ENCODE peak calls at places on chromosomes 4 and X, in four cellular contexts. B is A673, H is SK-N-SH, A is brain microvascular endothelial cell. Q is an unnamed sample.

GRCh38 chr4:113476800-113477199 is 284.7 kb downstream of the CAMK2D start:
- DNase-seq in B (no peak), A (no peak), H (no peak), Q (no peak)

GRCh38 chr4:139223682-139224317 is 46.8 kb upstream of the ELF2 start:
- DNase-seq in A (peak; percentile 59), H (no peak), B (peak; percentile 82), Q (no peak)

GRCh38 chr4:12534684-12535083 is 949.5 kb downstream of the RAB28 start:
- DNase-seq in A (no peak), H (no peak), B (no peak), Q (no peak)

GRCh38 chr4:51932261-51932660 is 87.9 kb downstream of the LRRC66 start:
- DNase-seq in B (no peak), A (peak; percentile 29), H (no peak), Q (peak; percentile 58)

GRCh38 chr4:7658297-7659204 is 223.8 kb upstream of the PSAPL1 start:
- DNase-seq in A (peak; percentile 31), H (no peak), B (no peak), Q (no peak)

GRCh38 chr4:180028682-180029081 is 2214.5 kb upstream of the TENM3 start:
- DNase-seq in H (peak; percentile 1), B (peak; percentile 76), A (no peak), Q (peak; percentile 80)

GRCh38 chr4:156194896-156195295 is 241.2 kb upstream of the CTSO start:
- DNase-seq in B (no peak), A (no peak), H (no peak), Q (no peak)

GRCh38 chr4:13966241-13967195 is 339.0 kb upstream of the BOD1L1 start:
- DNase-seq in A (peak; percentile 87), B (peak; percentile 36), H (no peak), Q (peak; percentile 90)

GRCh38 chr4:81839347-81840042 is 367.8 kb upstream of the RASGEF1B start:
- DNase-seq in A (no peak), H (no peak), B (no peak), Q (no peak)

GRCh38 chr4:4780634-4781287 is 78.7 kb upstream of the MSX1 start:
- DNase-seq in H (peak; percentile 69), B (no peak), A (peak; percentile 63), Q (no peak)

GRCh38 chrX:65679071-65679540 is 11.7 kb downstream of the MSN start:
- DNase-seq in B (no peak), A (no peak), H (no peak), Q (no peak)

GRCh38 chr4:6987566-6987920 is 55.6 kb upstream of the TADA2B start:
- DNase-seq in A (no peak), H (no peak), B (no peak), Q (peak; percentile 43)

GRCh38 chrX:1592128-1592862 is 891 bp downstream of the AKAP17A start:
- DNase-seq in B (no peak), H (peak; percentile 50), A (peak; percentile 11), Q (peak; percentile 10)

GRCh38 chr4:22668301-22668700 is 24.4 kb upstream of the GBA3 start:
- DNase-seq in A (peak; percentile 49), B (no peak), H (no peak), Q (peak; percentile 77)

GRCh38 chr4:152947311-152947710 is 11.2 kb downstream of the FHDC1 start:
- DNase-seq in B (no peak), A (no peak), H (no peak), Q (no peak)

GRCh38 chr4:87012265-87012953 is 77.6 kb downstream of the AFF1 start:
- DNase-seq in A (no peak), H (no peak), B (no peak), Q (no peak)

GRCh38 chr4:184816962-184817361 is 8.8 kb downstream of the ACSL1 start:
- DNase-seq in H (no peak), B (no peak), A (no peak), Q (no peak)

GRCh38 chr4:88672987-88673386 is 24.6 kb downstream of the NAP1L5 start:
- DNase-seq in A (peak; percentile 48), H (peak; percentile 17), B (peak; percentile 46), Q (peak; percentile 64)

GRCh38 chr4:188332265-188332664 is 193.0 kb downstream of the TRIML1 start:
- DNase-seq in B (no peak), A (peak; percentile 10), H (no peak), Q (no peak)

GRCh38 chr4:8340721-8341680 is 71.4 kb downstream of the HTRA3 start:
- DNase-seq in B (no peak), A (no peak), H (no peak), Q (no peak)

GRCh38 chr4:87005690-87006461 is 71.1 kb downstream of the AFF1 start:
- DNase-seq in A (no peak), H (peak; percentile 28), B (no peak), Q (peak; percentile 37)

GRCh38 chr4:77742054-77742453 is 77.1 kb downstream of the CNOT6L start:
- DNase-seq in H (no peak), A (no peak), B (no peak), Q (no peak)

GRCh38 chr4:137909910-137910309 is 332.2 kb downstream of the SLC7A11 start:
- DNase-seq in H (peak; percentile 33), A (no peak), B (peak; percentile 14), Q (peak; percentile 14)

GRCh38 chr4:166169111-166169510 is 296.1 kb downstream of the TLL1 start:
- DNase-seq in B (peak; percentile 67), H (no peak), A (peak; percentile 23), Q (peak; percentile 45)

GRCh38 chrX:46444011-46444410 is 101.2 kb downstream of the ZNF674 start:
- DNase-seq in H (no peak), A (peak; percentile 69), B (no peak), Q (peak; percentile 72)

GRCh38 chr4:64305565-64306254 is 103.5 kb downstream of the TECRL start:
- DNase-seq in B (no peak), H (no peak), A (no peak), Q (no peak)

GRCh38 chrX:17738002-17738713 is 865 bp downstream of the SCML1 start:
- DNase-seq in A (peak; percentile 4), B (peak; percentile 63), H (peak; percentile 30), Q (peak; percentile 19)

GRCh38 chrX:44621088-44621487 is 78.4 kb upstream of the FUNDC1 start:
- DNase-seq in H (no peak), B (no peak), A (no peak), Q (no peak)

GRCh38 chr4:38119663-38120374 is 159.6 kb downstream of the PTTG2 start:
- DNase-seq in H (peak; percentile 48), B (no peak), A (peak; percentile 82), Q (peak; percentile 62)

GRCh38 chr4:41550308-41550707 is 12.4 kb downstream of the LIMCH1 start:
- DNase-seq in H (no peak), B (no peak), A (no peak), Q (no peak)

GRCh38 chr4:88779431-88779830 is 81.8 kb upstream of the NAP1L5 start:
- DNase-seq in A (peak; percentile 56), H (no peak), B (peak; percentile 70), Q (no peak)

GRCh38 chr4:13678186-13678924 is 50.8 kb upstream of the BOD1L1 start:
- DNase-seq in B (no peak), H (no peak), A (peak; percentile 55), Q (peak; percentile 29)

GRCh38 chrX:13747836-13748235 is 13.3 kb downstream of the OFD1 start:
- DNase-seq in B (peak; percentile 62), H (peak; percentile 27), A (peak; percentile 39), Q (peak; percentile 60)

GRCh38 chrX:38260231-38260630 is 39.6 kb upstream of the SRPX start:
- DNase-seq in H (peak; percentile 44), A (peak; percentile 14), B (peak; percentile 46), Q (no peak)

GRCh38 chrX:36898301-36898700 is 109.9 kb upstream of the FAM47C start:
- DNase-seq in B (peak; percentile 65), H (peak; percentile 3), A (no peak), Q (peak; percentile 36)

GRCh38 chr4:62398318-62398717 is 1198.2 kb downstream of the ADGRL3 start:
- DNase-seq in B (no peak), H (no peak), A (no peak), Q (no peak)
- H3K27ac ChIP-seq in B (no peak overlapping the region), H (no peak overlapping the region), A (no peak overlapping the region), Q (no peak overlapping the region)

DNA sequence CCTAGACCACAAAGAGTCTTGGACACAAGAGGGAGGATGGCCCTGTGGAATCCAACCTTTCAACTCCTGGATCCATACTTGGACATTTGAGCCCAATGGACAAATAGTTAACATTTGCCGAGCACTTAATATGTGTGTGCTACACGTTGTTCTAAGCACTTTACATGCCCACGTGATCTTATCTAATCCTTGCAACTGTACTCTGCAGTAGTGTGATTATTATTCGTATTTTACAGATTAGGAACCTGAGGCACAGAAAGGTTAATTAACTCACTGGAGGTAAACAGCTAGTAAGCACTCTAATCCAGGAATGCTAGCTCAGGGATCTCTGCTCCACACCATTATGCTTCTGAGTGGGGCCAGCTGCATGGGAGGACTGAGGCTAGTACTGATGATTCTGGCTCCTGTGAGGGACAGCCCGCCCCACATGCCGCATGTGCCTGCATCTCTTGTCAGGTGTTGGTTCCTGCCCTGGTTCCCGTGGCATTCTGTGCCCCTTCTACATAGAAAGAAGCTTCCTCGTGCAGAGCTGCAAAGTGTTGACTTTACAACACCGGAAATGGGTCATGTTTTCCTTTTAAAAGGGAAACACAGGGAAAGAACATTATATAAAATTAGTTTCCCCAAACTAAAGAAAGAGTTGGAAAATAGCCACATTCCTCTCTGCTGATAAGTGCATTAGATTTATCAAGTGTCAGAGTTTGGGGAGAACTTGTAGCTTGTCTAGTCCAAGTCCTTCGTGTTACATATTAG is 34.8 kb downstream of the PLAC1 start:
- DNase-seq in B (no peak), A (no peak), H (no peak), Q (no peak)
- H3K27ac ChIP-seq in B (no peak overlapping the region), A (peak overlapping the region; percentile 56), H (peak overlapping the region; percentile 81), Q (no peak overlapping the region)

GRCh38 chr4:145041378-145041777 is 56.6 kb downstream of the ANAPC10 start:
- DNase-seq in A (no peak), H (no peak), B (peak; percentile 34), Q (peak; percentile 14)

GRCh38 chr4:145043306-145043705 is 54.7 kb downstream of the ANAPC10 start:
- DNase-seq in B (no peak), A (no peak), H (no peak), Q (no peak)

GRCh38 chr4:145045180-145045579 is 52.8 kb downstream of the ANAPC10 start:
- DNase-seq in B (no peak), A (no peak), H (no peak), Q (no peak)

GRCh38 chr4:145044341-145044740 is 53.7 kb downstream of the ANAPC10 start:
- DNase-seq in H (no peak), B (no peak), A (peak; percentile 53), Q (no peak)

GRCh38 chr4:145042601-145043000 is 55.4 kb downstream of the ANAPC10 start:
- DNase-seq in H (no peak), A (no peak), B (no peak), Q (no peak)
- H3K27ac ChIP-seq in H (no peak overlapping the region), A (no peak overlapping the region), B (no peak overlapping the region), Q (no peak overlapping the region)

GRCh38 chr4:142773505-142773904 is 72.6 kb downstream of the INPP4B start:
- DNase-seq in H (no peak), B (no peak), A (no peak), Q (no peak)

GRCh38 chr4:142778430-142778829 is 67.7 kb downstream of the INPP4B start:
- DNase-seq in B (no peak), A (peak; percentile 30), H (no peak), Q (no peak)

GRCh38 chr4:142778908-142779307 is 67.2 kb downstream of the INPP4B start:
- DNase-seq in B (no peak), A (no peak), H (no peak), Q (no peak)

GRCh38 chr4:142781114-142781513 is 65.0 kb downstream of the INPP4B start:
- DNase-seq in H (no peak), B (no peak), A (no peak), Q (no peak)

GRCh38 chr4:142777045-142777743 is 68.9 kb downstream of the INPP4B start:
- DNase-seq in B (no peak), H (no peak), A (no peak), Q (no peak)
- H3K27ac ChIP-seq in B (no peak overlapping the region), H (no peak overlapping the region), A (no peak overlapping the region), Q (no peak overlapping the region)

Q was measured in cardiac muscle cell.